ENCODE peak calls at places on chromosomes 7 and 10, in five cellular contexts. M is fibroblast of pulmonary artery, Y is H4, N is hippocampal formation, G is breast epithelium. L is an unnamed sample.

GRCh38 chr10:130037169-130037661 is 73.1 kb upstream of the EBF3 start:
- DNase-seq in N (no peak), M (no peak), Y (no peak), G (peak), L (no peak)

GRCh38 chr10:27513451-27514191 is 9.5 kb downstream of the RAB18 start:
- DNase-seq in Y (no peak), G (no peak), N (no peak), M (peak), L (no peak)

GRCh38 chr10:103480521-103480920 is 1.5 kb upstream of the CALHM3 start:
- DNase-seq in Y (no peak), G (no peak), N (no peak), M (peak), L (no peak)

GRCh38 chr7:35035511-35035921 is 1.8 kb downstream of the DPY19L1 start:
- DNase-seq in G (no peak), M (peak), N (peak), Y (peak), L (no peak)

GRCh38 chr7:134448359-134449229 is 10.3 kb downstream of the AKR1B1 start:
- DNase-seq in G (no peak), M (peak), N (no peak), Y (peak), L (no peak)

GRCh38 chr7:34260282-34260681 is 354.9 kb downstream of the BMPER start:
- DNase-seq in N (no peak), Y (peak), G (no peak), M (peak), L (peak)

GRCh38 chr10:100340948-100341847 is 5.8 kb upstream of the SCD start:
- DNase-seq in M (no peak), Y (no peak), N (peak), G (no peak), L (no peak)

GRCh38 chr7:116769541-116769940 is 92.8 kb upstream of the CAPZA2 start:
- DNase-seq in Y (no peak), N (no peak), M (no peak), G (no peak), L (no peak)

GRCh38 chr7:12031638-12032037 is 179.5 kb upstream of the TMEM106B start:
- DNase-seq in Y (peak), M (peak), N (no peak), G (no peak), L (no peak)

GRCh38 chr10:114518401-114519305 is 114.4 kb upstream of the AFAP1L2 start:
- DNase-seq in M (no peak), G (no peak), N (no peak), Y (no peak), L (no peak)

GRCh38 chr10:28915989-28916588 is 238.8 kb downstream of the BAMBI start:
- DNase-seq in G (no peak), M (no peak), N (no peak), Y (no peak), L (no peak)

GRCh38 chr7:50562126-50562525 is 3.1 kb downstream of the DDC start:
- DNase-seq in N (no peak), Y (no peak), M (no peak), G (no peak), L (no peak)